ENCODE peak calls at places on chromosomes 7 and 10, in four cellular contexts. One of them, this sample, is unnamed.

GRCh38 chr7:149669121-149669818 is 104.1 kb downstream of the ZNF467 start:
- DNase-seq in AG10803: peak
- DNase-seq in KG1: no peak
- DNase-seq in dermis microvascular lymphatic vessel endothelial cell: no peak
- DNase-seq in this sample: peak

GRCh38 chr10:86017841-86018734 is 348.5 kb downstream of the GRID1 start:
- DNase-seq in AG10803: no peak
- DNase-seq in KG1: no peak
- DNase-seq in dermis microvascular lymphatic vessel endothelial cell: no peak
- DNase-seq in this sample: peak

GRCh38 chr10:12388671-12389070 is 39.3 kb downstream of the CAMK1D start:
- DNase-seq in AG10803: no peak
- DNase-seq in KG1: no peak
- DNase-seq in dermis microvascular lymphatic vessel endothelial cell: no peak
- DNase-seq in this sample: no peak

GRCh38 chr7:128904381-128905197 is 5.9 kb downstream of the KCP start:
- DNase-seq in AG10803: peak
- DNase-seq in KG1: peak
- DNase-seq in dermis microvascular lymphatic vessel endothelial cell: peak
- DNase-seq in this sample: peak

GRCh38 chr10:10528563-10528910 is 489.1 kb upstream of the CELF2 start:
- DNase-seq in AG10803: no peak
- DNase-seq in KG1: no peak
- DNase-seq in dermis microvascular lymphatic vessel endothelial cell: no peak
- DNase-seq in this sample: no peak

GRCh38 chr10:27743736-27744477 is 1.7 kb downstream of the MKX start:
- DNase-seq in AG10803: peak
- DNase-seq in KG1: no peak
- DNase-seq in dermis microvascular lymphatic vessel endothelial cell: no peak
- DNase-seq in this sample: peak

GRCh38 chr10:3761111-3761686 is 23.8 kb downstream of the KLF6 start:
- DNase-seq in AG10803: no peak
- DNase-seq in KG1: no peak
- DNase-seq in dermis microvascular lymphatic vessel endothelial cell: no peak
- DNase-seq in this sample: no peak

GRCh38 chr10:104076743-104077160 is 8.9 kb downstream of the COL17A1 start:
- DNase-seq in AG10803: peak
- DNase-seq in KG1: no peak
- DNase-seq in dermis microvascular lymphatic vessel endothelial cell: peak
- DNase-seq in this sample: no peak

GRCh38 chr7:266851-267840 is 22.8 kb upstream of the FOXL3 start:
- DNase-seq in AG10803: no peak
- DNase-seq in KG1: no peak
- DNase-seq in dermis microvascular lymphatic vessel endothelial cell: no peak
- DNase-seq in this sample: peak

GRCh38 chr7:13279854-13280435 is 592.5 kb downstream of the ARL4A start:
- DNase-seq in AG10803: peak
- DNase-seq in KG1: peak
- DNase-seq in dermis microvascular lymphatic vessel endothelial cell: peak
- DNase-seq in this sample: peak

GRCh38 chr7:144032483-144032882 is 16.3 kb upstream of the OR2A5 start:
- DNase-seq in AG10803: no peak
- DNase-seq in KG1: no peak
- DNase-seq in dermis microvascular lymphatic vessel endothelial cell: no peak
- DNase-seq in this sample: no peak

GRCh38 chr10:62063795-62064472 is 162.4 kb downstream of the ARID5B start:
- DNase-seq in AG10803: peak
- DNase-seq in KG1: no peak
- DNase-seq in dermis microvascular lymphatic vessel endothelial cell: no peak
- DNase-seq in this sample: peak

GRCh38 chr7:130982160-130982638 is 248.2 kb upstream of the KLF14 start:
- DNase-seq in AG10803: peak
- DNase-seq in KG1: no peak
- DNase-seq in dermis microvascular lymphatic vessel endothelial cell: peak
- DNase-seq in this sample: peak

GRCh38 chr10:102519246-102519805 is 15.6 kb downstream of the SUFU start:
- DNase-seq in AG10803: peak
- DNase-seq in KG1: no peak
- DNase-seq in dermis microvascular lymphatic vessel endothelial cell: no peak
- DNase-seq in this sample: no peak

GRCh38 chr7:23353172-23353571 is 54.0 kb downstream of the MALSU1 start:
- DNase-seq in AG10803: no peak
- DNase-seq in KG1: no peak
- DNase-seq in dermis microvascular lymphatic vessel endothelial cell: no peak
- DNase-seq in this sample: no peak

GRCh38 chr7:105806592-105807266 is 69.7 kb downstream of the ATXN7L1 start:
- DNase-seq in AG10803: peak
- DNase-seq in KG1: no peak
- DNase-seq in dermis microvascular lymphatic vessel endothelial cell: no peak
- DNase-seq in this sample: no peak

GRCh38 chr10:103584216-103585010 is 90.9 kb downstream of the NEURL1 start:
- DNase-seq in AG10803: peak
- DNase-seq in KG1: peak
- DNase-seq in dermis microvascular lymphatic vessel endothelial cell: no peak
- DNase-seq in this sample: no peak

GRCh38 chr7:90246184-90246583 is 1.2 kb downstream of the CFAP69 start:
- DNase-seq in AG10803: peak
- DNase-seq in KG1: no peak
- DNase-seq in dermis microvascular lymphatic vessel endothelial cell: no peak
- DNase-seq in this sample: no peak

GRCh38 chr10:62096534-62096933 is 172.1 kb downstream of the RTKN2 start:
- DNase-seq in AG10803: no peak
- DNase-seq in KG1: no peak
- DNase-seq in dermis microvascular lymphatic vessel endothelial cell: no peak
- DNase-seq in this sample: no peak

GRCh38 chr7:101880536-101881443 is 63.4 kb downstream of the CUX1 start:
- DNase-seq in AG10803: peak
- DNase-seq in KG1: no peak
- DNase-seq in dermis microvascular lymphatic vessel endothelial cell: no peak
- DNase-seq in this sample: no peak

GRCh38 chr10:17502788-17503187 is 48.4 kb upstream of the ST8SIA6 start:
- DNase-seq in AG10803: no peak
- DNase-seq in KG1: no peak
- DNase-seq in dermis microvascular lymphatic vessel endothelial cell: no peak
- DNase-seq in this sample: no peak

GRCh38 chr7:46210467-46210866 is 289.4 kb upstream of the IGFBP3 start:
- DNase-seq in AG10803: peak
- DNase-seq in KG1: no peak
- DNase-seq in dermis microvascular lymphatic vessel endothelial cell: no peak
- DNase-seq in this sample: no peak

GRCh38 chr7:156759143-156759542 is 118.6 kb downstream of the RNF32 start:
- DNase-seq in AG10803: no peak
- DNase-seq in KG1: no peak
- DNase-seq in dermis microvascular lymphatic vessel endothelial cell: no peak
- DNase-seq in this sample: no peak

GRCh38 chr7:100674441-100675407 is 1.2 kb downstream of the GNB2 start:
- DNase-seq in AG10803: no peak
- DNase-seq in KG1: no peak
- DNase-seq in dermis microvascular lymphatic vessel endothelial cell: no peak
- DNase-seq in this sample: peak

GRCh38 chr7:3520206-3520605 is 219.2 kb downstream of the SDK1 start:
- DNase-seq in AG10803: no peak
- DNase-seq in KG1: no peak
- DNase-seq in dermis microvascular lymphatic vessel endothelial cell: no peak
- DNase-seq in this sample: peak

GRCh38 chr10:43137701-43137970 is 609 bp upstream of the CSGALNACT2 start:
- DNase-seq in AG10803: peak
- DNase-seq in KG1: peak
- DNase-seq in dermis microvascular lymphatic vessel endothelial cell: no peak
- DNase-seq in this sample: peak

GRCh38 chr10:6734286-6734685 is 154.2 kb upstream of the PRKCQ start:
- DNase-seq in AG10803: no peak
- DNase-seq in KG1: no peak
- DNase-seq in dermis microvascular lymphatic vessel endothelial cell: no peak
- DNase-seq in this sample: no peak

GRCh38 chr10:844552-844951 is 87.0 kb downstream of the LARP4B start:
- DNase-seq in AG10803: peak
- DNase-seq in KG1: no peak
- DNase-seq in dermis microvascular lymphatic vessel endothelial cell: no peak
- DNase-seq in this sample: no peak

This sample was measured in NCI-H82.